ENCODE peak calls at places on chromosomes 3 and 15, in five cellular contexts. One of them, this sample, is unnamed.

GRCh38 chr15:85047271-85047948 is 65.8 kb downstream of the PDE8A start:
- DNase-seq in AG10803: peak; percentile 83
- DNase-seq in heart left ventricle: peak; percentile 74
- DNase-seq in A549: peak; percentile 94
- DNase-seq in left ventricle myocardium inferior: no peak
- DNase-seq in this sample: peak; percentile 96

GRCh38 chr3:143525408-143525807 is 322.9 kb downstream of the SLC9A9 start:
- DNase-seq in heart left ventricle: no peak
- DNase-seq in AG10803: peak; percentile 55
- DNase-seq in left ventricle myocardium inferior: no peak
- DNase-seq in A549: no peak
- DNase-seq in this sample: peak; percentile 97

GRCh38 chr3:139455855-139456254 is 20.5 kb downstream of the RBP2 start:
- DNase-seq in AG10803: no peak
- DNase-seq in left ventricle myocardium inferior: no peak
- DNase-seq in A549: peak; percentile 4
- DNase-seq in heart left ventricle: no peak
- DNase-seq in this sample: no peak

GRCh38 chr3:20141841-20142240 is 44.2 kb downstream of the SGO1 start:
- DNase-seq in left ventricle myocardium inferior: peak; percentile 65
- DNase-seq in A549: no peak
- DNase-seq in AG10803: peak; percentile 36
- DNase-seq in heart left ventricle: peak; percentile 64
- DNase-seq in this sample: peak; percentile 65

GRCh38 chr15:66948294-66948693 is 117.1 kb upstream of the SMAD3 start:
- DNase-seq in A549: no peak
- DNase-seq in heart left ventricle: no peak
- DNase-seq in left ventricle myocardium inferior: no peak
- DNase-seq in AG10803: peak; percentile 26
- DNase-seq in this sample: no peak

GRCh38 chr15:30953731-30954378 is 37.6 kb downstream of the MTMR10 start:
- DNase-seq in A549: peak; percentile 93
- DNase-seq in left ventricle myocardium inferior: peak; percentile 35
- DNase-seq in AG10803: peak; percentile 93
- DNase-seq in heart left ventricle: no peak
- DNase-seq in this sample: peak; percentile 97

GRCh38 chr3:129942296-129942695 is 32.2 kb upstream of the TRH start:
- DNase-seq in AG10803: peak; percentile 48
- DNase-seq in left ventricle myocardium inferior: peak; percentile 44
- DNase-seq in heart left ventricle: peak; percentile 57
- DNase-seq in A549: peak; percentile 60
- DNase-seq in this sample: peak; percentile 72

GRCh38 chr3:171427771-171428320 is 32.4 kb downstream of the TNIK start:
- DNase-seq in heart left ventricle: no peak
- DNase-seq in left ventricle myocardium inferior: no peak
- DNase-seq in AG10803: no peak
- DNase-seq in A549: no peak
- DNase-seq in this sample: no peak

GRCh38 chr3:110974902-110975301 is 96.7 kb upstream of the NECTIN3 start:
- DNase-seq in AG10803: no peak
- DNase-seq in left ventricle myocardium inferior: no peak
- DNase-seq in heart left ventricle: no peak
- DNase-seq in A549: no peak
- DNase-seq in this sample: no peak

GRCh38 chr15:72195101-72195511 is 2.5 kb downstream of the GRAMD2A start:
- DNase-seq in left ventricle myocardium inferior: no peak
- DNase-seq in AG10803: no peak
- DNase-seq in A549: no peak
- DNase-seq in heart left ventricle: no peak
- DNase-seq in this sample: no peak

GRCh38 chr15:84108725-84109124 is 126.8 kb upstream of the GOLGA6L4 start:
- DNase-seq in left ventricle myocardium inferior: no peak
- DNase-seq in A549: no peak
- DNase-seq in heart left ventricle: no peak
- DNase-seq in AG10803: peak; percentile 3
- DNase-seq in this sample: peak; percentile 48

GRCh38 chr15:69119016-69119415 is 41.4 kb upstream of the GLCE start:
- DNase-seq in A549: no peak
- DNase-seq in AG10803: no peak
- DNase-seq in left ventricle myocardium inferior: no peak
- DNase-seq in heart left ventricle: no peak
- DNase-seq in this sample: no peak

GRCh38 chr3:58661836-58662235 is 4.7 kb downstream of the FAM3D start:
- DNase-seq in left ventricle myocardium inferior: no peak
- DNase-seq in AG10803: no peak
- DNase-seq in heart left ventricle: no peak
- DNase-seq in A549: no peak
- DNase-seq in this sample: no peak

GRCh38 chr15:98723195-98723594 is 74.9 kb downstream of the IGF1R start:
- DNase-seq in heart left ventricle: no peak
- DNase-seq in A549: no peak
- DNase-seq in AG10803: peak; percentile 21
- DNase-seq in left ventricle myocardium inferior: no peak
- DNase-seq in this sample: no peak

GRCh38 chr15:29129903-29130302 is 139.7 kb downstream of the NSMCE3 start:
- DNase-seq in heart left ventricle: no peak
- DNase-seq in A549: no peak
- DNase-seq in AG10803: no peak
- DNase-seq in left ventricle myocardium inferior: no peak
- DNase-seq in this sample: no peak

GRCh38 chr15:63663906-63664305 is 66.7 kb downstream of the FBXL22 start:
- DNase-seq in heart left ventricle: no peak
- DNase-seq in left ventricle myocardium inferior: no peak
- DNase-seq in A549: no peak
- DNase-seq in AG10803: no peak
- DNase-seq in this sample: peak; percentile 2

GRCh38 chr15:33089878-33090757 is 104.4 kb downstream of the FMN1 start:
- DNase-seq in A549: no peak
- DNase-seq in left ventricle myocardium inferior: no peak
- DNase-seq in heart left ventricle: no peak
- DNase-seq in AG10803: peak; percentile 69
- DNase-seq in this sample: peak; percentile 69

GRCh38 chr3:10867384-10867783 is 51.4 kb downstream of the SLC6A11 start:
- DNase-seq in heart left ventricle: no peak
- DNase-seq in AG10803: peak; percentile 1
- DNase-seq in A549: no peak
- DNase-seq in left ventricle myocardium inferior: no peak
- DNase-seq in this sample: peak; percentile 13

GRCh38 chr15:65318870-65319356 is 14.4 kb downstream of the RNU5B-1 start:
- DNase-seq in left ventricle myocardium inferior: peak; percentile 69
- DNase-seq in A549: peak; percentile 97
- DNase-seq in heart left ventricle: peak; percentile 74
- DNase-seq in AG10803: peak; percentile 69
- DNase-seq in this sample: peak; percentile 82

GRCh38 chr15:32641517-32642059 is at the start of gene SCG5:
- DNase-seq in left ventricle myocardium inferior: no peak
- DNase-seq in A549: no peak
- DNase-seq in heart left ventricle: peak; percentile 21
- DNase-seq in AG10803: no peak
- DNase-seq in this sample: peak; percentile 40

GRCh38 chr15:33309602-33310276 is 1.0 kb upstream of the RYR3 start:
- DNase-seq in A549: no peak
- DNase-seq in heart left ventricle: no peak
- DNase-seq in left ventricle myocardium inferior: no peak
- DNase-seq in AG10803: no peak
- DNase-seq in this sample: peak; percentile 18

GRCh38 chr15:69604050-69604378 is 151.4 kb downstream of the RPLP1 start:
- DNase-seq in left ventricle myocardium inferior: no peak
- DNase-seq in heart left ventricle: no peak
- DNase-seq in AG10803: no peak
- DNase-seq in A549: no peak
- DNase-seq in this sample: no peak

DNA sequence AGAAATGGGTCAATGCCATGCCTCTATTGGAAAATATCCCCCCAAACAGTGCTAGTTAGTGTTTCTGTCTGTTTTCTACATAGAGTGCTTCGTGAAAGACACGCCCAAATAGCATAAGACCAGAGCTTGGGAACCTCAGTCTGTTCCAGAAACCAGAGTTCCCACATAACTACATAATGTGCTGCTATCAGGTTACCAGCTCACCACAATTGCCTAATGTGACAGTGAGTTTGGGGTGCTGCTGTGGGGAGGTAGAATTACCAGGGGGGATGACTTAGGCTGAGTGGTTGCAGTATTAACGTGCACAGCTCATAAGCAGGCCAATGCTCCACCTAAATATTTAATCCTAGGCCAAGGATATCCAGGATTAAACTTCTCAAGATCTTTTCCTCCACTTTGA is 39.2 kb downstream of the DUT start:
- DNase-seq in AG10803: peak; percentile 90
- DNase-seq in A549: no peak
- DNase-seq in left ventricle myocardium inferior: no peak
- DNase-seq in heart left ventricle: no peak
- DNase-seq in this sample: peak; percentile 77
- H3K4me3 ChIP-seq in AG10803: no peak overlapping the region
- H3K4me3 ChIP-seq in A549: no peak overlapping the region
- H3K4me3 ChIP-seq in left ventricle myocardium inferior: no peak overlapping the region
- H3K4me3 ChIP-seq in heart left ventricle: no peak overlapping the region
- H3K4me3 ChIP-seq in this sample: no peak overlapping the region

GRCh38 chr3:178325330-178325729 is 210.9 kb upstream of the KCNMB2 start:
- DNase-seq in heart left ventricle: no peak
- DNase-seq in A549: no peak
- DNase-seq in left ventricle myocardium inferior: no peak
- DNase-seq in AG10803: peak; percentile 75
- DNase-seq in this sample: peak; percentile 76
- TF ChIP-seq CTCF in heart left ventricle: peak; percentile 60
- TF ChIP-seq CTCF in A549: peak; percentile 39
- TF ChIP-seq CTCF in left ventricle myocardium inferior: peak; percentile 58
- TF ChIP-seq CTCF in AG10803: peak; percentile 68
- TF ChIP-seq CTCF in this sample: peak; percentile 31

DNA sequence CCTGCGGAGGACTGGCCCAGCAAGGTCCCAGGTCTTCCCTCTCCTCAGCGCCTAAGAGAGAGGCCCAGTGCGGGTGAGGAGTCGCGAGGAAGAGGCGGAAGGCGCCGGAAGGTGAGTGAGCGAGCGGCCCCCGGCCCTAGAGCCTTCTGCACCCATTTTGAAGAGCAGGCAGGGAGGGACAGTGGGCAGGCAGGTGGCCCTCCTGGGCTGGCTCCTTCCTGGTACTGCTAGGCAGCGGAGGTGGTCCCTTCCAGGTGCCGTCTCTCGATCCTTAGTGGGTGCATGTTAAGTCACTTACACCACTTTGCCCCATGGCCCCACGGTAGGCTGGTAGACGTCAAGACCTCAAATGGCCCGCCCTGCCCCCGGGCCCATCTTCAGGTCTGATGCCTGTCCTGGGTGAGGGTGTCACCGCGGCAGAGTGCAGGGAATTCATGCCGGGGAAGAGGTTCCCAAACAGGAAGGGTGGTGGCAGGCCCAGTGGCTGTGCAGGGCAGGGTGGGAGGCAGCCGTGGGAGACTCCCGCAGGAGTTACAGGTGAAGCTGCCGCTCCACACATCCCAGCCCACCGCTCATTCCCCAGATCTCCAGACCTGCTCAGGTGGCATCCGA is 14.4 kb downstream of the PAK6 start:
- DNase-seq in heart left ventricle: no peak
- DNase-seq in AG10803: no peak
- DNase-seq in left ventricle myocardium inferior: no peak
- DNase-seq in A549: no peak
- DNase-seq in this sample: no peak
- H3K4me3 ChIP-seq in heart left ventricle: peak overlapping the region; percentile 56
- H3K4me3 ChIP-seq in AG10803: peak overlapping the region; percentile 49
- H3K4me3 ChIP-seq in left ventricle myocardium inferior: peak overlapping the region; percentile 69
- H3K4me3 ChIP-seq in A549: no peak overlapping the region
- H3K4me3 ChIP-seq in this sample: peak overlapping the region; percentile 41

GRCh38 chr3:185084883-185085282 is 68.0 kb downstream of the C3orf70 start:
- DNase-seq in AG10803: peak; percentile 72
- DNase-seq in A549: no peak
- DNase-seq in heart left ventricle: no peak
- DNase-seq in left ventricle myocardium inferior: no peak
- DNase-seq in this sample: no peak
- TF ChIP-seq CTCF in AG10803: peak; percentile 54
- TF ChIP-seq CTCF in A549: no peak
- TF ChIP-seq CTCF in heart left ventricle: no peak
- TF ChIP-seq CTCF in left ventricle myocardium inferior: no peak
- TF ChIP-seq CTCF in this sample: no peak

GRCh38 chr3:191331443-191331842 is 1.1 kb upstream of the UTS2B start:
- DNase-seq in A549: no peak
- DNase-seq in AG10803: peak; percentile 38
- DNase-seq in heart left ventricle: no peak
- DNase-seq in left ventricle myocardium inferior: no peak
- DNase-seq in this sample: peak; percentile 27
- H3K4me3 ChIP-seq in A549: peak overlapping the region; percentile 95
- H3K4me3 ChIP-seq in AG10803: peak overlapping the region; percentile 84
- H3K4me3 ChIP-seq in heart left ventricle: peak overlapping the region; percentile 93
- H3K4me3 ChIP-seq in left ventricle myocardium inferior: peak overlapping the region; percentile 94
- H3K4me3 ChIP-seq in this sample: peak overlapping the region; percentile 78

GRCh38 chr3:23761440-23761896 is 44.3 kb upstream of the UBE2E1 start:
- DNase-seq in A549: peak; percentile 71
- DNase-seq in heart left ventricle: no peak
- DNase-seq in left ventricle myocardium inferior: no peak
- DNase-seq in AG10803: no peak
- DNase-seq in this sample: peak; percentile 62

GRCh38 chr3:23758253-23758838 is 47.4 kb upstream of the UBE2E1 start:
- DNase-seq in left ventricle myocardium inferior: no peak
- DNase-seq in AG10803: no peak
- DNase-seq in A549: no peak
- DNase-seq in heart left ventricle: no peak
- DNase-seq in this sample: no peak

GRCh38 chr3:23762214-23763039 is 43.3 kb upstream of the UBE2E1 start:
- DNase-seq in left ventricle myocardium inferior: no peak
- DNase-seq in AG10803: peak; percentile 64
- DNase-seq in heart left ventricle: no peak
- DNase-seq in A549: no peak
- DNase-seq in this sample: no peak

GRCh38 chr3:23760871-23761373 is 44.8 kb upstream of the UBE2E1 start:
- DNase-seq in left ventricle myocardium inferior: no peak
- DNase-seq in A549: no peak
- DNase-seq in AG10803: no peak
- DNase-seq in heart left ventricle: no peak
- DNase-seq in this sample: no peak

GRCh38 chr3:23760325-23760724 is 45.4 kb upstream of the UBE2E1 start:
- DNase-seq in left ventricle myocardium inferior: no peak
- DNase-seq in heart left ventricle: no peak
- DNase-seq in AG10803: no peak
- DNase-seq in A549: no peak
- DNase-seq in this sample: peak; percentile 14
- TF ChIP-seq CTCF in left ventricle myocardium inferior: no peak
- TF ChIP-seq CTCF in heart left ventricle: no peak
- TF ChIP-seq CTCF in AG10803: no peak
- TF ChIP-seq CTCF in A549: no peak
- TF ChIP-seq CTCF in this sample: no peak